ENCODE peak calls at places on chromosomes 12 and 14, in four cellular contexts. G, R, S and Q are unnamed samples.

GRCh38 chr14:104005489-104005888 is 63.2 kb upstream of the RD3L start:
- DNase-seq in G (no peak), R (no peak), S (no peak), Q (no peak)

GRCh38 chr14:39491134-39491541 is 58.9 kb upstream of the FBXO33 start:
- DNase-seq in G (no peak), R (no peak), S (peak), Q (no peak)

GRCh38 chr12:68370667-68371066 is 38.5 kb upstream of the MDM1 start:
- DNase-seq in G (no peak), R (no peak), S (no peak), Q (no peak)

GRCh38 chr12:2924019-2924418 is 33.3 kb downstream of the TULP3 start:
- DNase-seq in G (no peak), R (no peak), S (peak), Q (no peak)

GRCh38 chr14:78709795-78710569 is 539.8 kb downstream of the NRXN3 start:
- DNase-seq in G (no peak), R (no peak), S (no peak), Q (no peak)

GRCh38 chr12:126342866-126343265 is 1277.6 kb downstream of the AACS start:
- DNase-seq in G (no peak), R (no peak), S (no peak), Q (no peak)

GRCh38 chr14:32336702-32337101 is 7.6 kb downstream of the AKAP6 start:
- DNase-seq in G (no peak), R (no peak), S (no peak), Q (no peak)

GRCh38 chr12:90390947-90391346 is 564.0 kb downstream of the CCER1 start:
- DNase-seq in G (no peak), R (no peak), S (no peak), Q (no peak)

GRCh38 chr12:129681151-129681550 is 222.7 kb downstream of the TMEM132D start:
- DNase-seq in G (no peak), R (no peak), S (no peak), Q (no peak)

GRCh38 chr14:75960219-75960618 is 21.6 kb downstream of the TGFB3 start:
- DNase-seq in G (no peak), R (no peak), S (no peak), Q (no peak)

GRCh38 chr12:131202592-131203378 is 249.1 kb downstream of the ADGRD1 start:
- DNase-seq in G (no peak), R (no peak), S (no peak), Q (no peak)

GRCh38 chr12:1912580-1913376 is 5.7 kb downstream of the CACNA2D4 start:
- DNase-seq in G (no peak), R (no peak), S (no peak), Q (no peak)

GRCh38 chr12:94649349-94650142 is 811 bp downstream of the TMCC3 start:
- DNase-seq in G (peak), R (peak), S (peak), Q (no peak)

GRCh38 chr12:45731376-45731775 is 1.9 kb downstream of the ARID2 start:
- DNase-seq in G (no peak), R (no peak), S (no peak), Q (no peak)

GRCh38 chr12:122205590-122205925 is 2.0 kb downstream of the B3GNT4 start:
- DNase-seq in G (no peak), R (no peak), S (no peak), Q (no peak)

GRCh38 chr12:105369014-105369413 is 38.5 kb downstream of the C12orf75 start:
- DNase-seq in G (no peak), R (no peak), S (peak), Q (no peak)

GRCh38 chr14:36454599-36455240 is 65.3 kb downstream of the NKX2-1 start:
- DNase-seq in G (no peak), R (no peak), S (no peak), Q (no peak)

GRCh38 chr12:105190530-105190929 is 45.4 kb downstream of the APPL2 start:
- DNase-seq in G (no peak), R (no peak), S (no peak), Q (no peak)

GRCh38 chr12:93242154-93242958 is 135.4 kb upstream of the NUDT4 start:
- DNase-seq in G (no peak), R (no peak), S (no peak), Q (no peak)

GRCh38 chr12:51527872-51528271 is 63.2 kb upstream of the SCN8A start:
- DNase-seq in G (no peak), R (no peak), S (no peak), Q (no peak)

GRCh38 chr12:70309348-70309747 is 56.7 kb upstream of the KCNMB4 start:
- DNase-seq in G (no peak), R (no peak), S (no peak), Q (no peak)

GRCh38 chr14:60485057-60485599 is 735 bp downstream of the C14orf39 start:
- DNase-seq in G (no peak), R (no peak), S (no peak), Q (no peak)

GRCh38 chr14:53306926-53307325 is 153.8 kb upstream of the DDHD1 start:
- DNase-seq in G (no peak), R (peak), S (peak), Q (no peak)

GRCh38 chr12:47766496-47767196 is 6.4 kb upstream of the SLC48A1 start:
- DNase-seq in G (no peak), R (no peak), S (no peak), Q (no peak)

GRCh38 chr12:32273063-32273521 is 126.3 kb upstream of the FGD4 start:
- DNase-seq in G (no peak), R (no peak), S (peak), Q (no peak)

GRCh38 chr12:27751386-27752047 is 28.5 kb upstream of the KLHL42 start:
- DNase-seq in G (peak), R (no peak), S (no peak), Q (peak)

GRCh38 chr12:123523518-123523917 is 10.0 kb downstream of the RILPL1 start:
- DNase-seq in G (no peak), R (no peak), S (no peak), Q (no peak)

GRCh38 chr12:123516221-123516780 is 17.2 kb downstream of the RILPL1 start:
- DNase-seq in G (no peak), R (no peak), S (peak), Q (no peak)

GRCh38 chr12:123520567-123521474 is 12.7 kb downstream of the RILPL1 start:
- DNase-seq in G (no peak), R (no peak), S (no peak), Q (no peak)

GRCh38 chr12:123522164-123522563 is 11.4 kb downstream of the RILPL1 start:
- DNase-seq in G (no peak), R (no peak), S (no peak), Q (no peak)

DNA sequence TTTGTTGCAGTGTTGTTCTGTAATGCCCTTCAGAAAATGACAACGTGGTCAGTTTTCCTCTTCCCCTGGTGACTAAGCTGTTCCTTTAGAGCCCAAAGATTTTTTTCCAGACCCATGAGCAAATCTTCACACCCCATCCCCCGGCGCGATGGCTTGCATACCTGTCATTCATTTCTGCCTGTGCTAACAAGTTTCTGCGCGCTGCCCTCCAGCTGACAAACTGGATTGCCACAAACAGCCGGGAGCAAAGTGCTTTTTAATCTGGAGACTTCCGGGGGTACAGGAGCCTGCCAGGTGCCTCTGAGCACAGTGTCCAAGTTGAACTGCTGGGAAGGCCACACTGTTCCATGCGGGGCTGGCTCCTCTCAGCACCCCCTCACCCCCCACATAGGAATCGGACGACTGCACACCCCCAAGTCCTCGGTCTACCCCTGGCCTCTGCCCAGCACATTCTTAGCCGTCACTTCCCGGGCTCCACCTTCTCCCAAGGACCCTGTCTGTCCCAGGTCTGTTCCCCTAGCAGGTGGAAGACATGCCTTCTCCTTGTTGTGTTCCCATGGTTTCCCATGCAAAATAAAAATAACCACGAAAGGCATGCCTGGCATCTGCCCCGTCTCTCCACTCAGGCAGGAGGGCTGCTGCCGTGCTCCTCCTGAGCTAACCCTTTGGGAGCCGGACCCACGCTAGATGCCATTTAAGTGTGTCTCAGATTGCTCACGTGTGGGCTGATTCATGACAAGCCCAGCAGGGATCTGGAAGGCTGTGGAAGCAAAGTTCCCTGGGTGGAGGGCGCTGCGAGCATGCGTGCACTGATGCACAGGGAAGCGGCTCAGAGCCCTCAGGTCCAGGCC is 14.1 kb downstream of the RILPL1 start:
- DNase-seq in G (peak), R (no peak), S (peak), Q (peak)
- H3K27ac ChIP-seq in G (peak), R (peak), S (peak), Q (peak)

GRCh38 chr14:54728700-54729527 is 162.0 kb downstream of the SAMD4A start:
- DNase-seq in G (no peak), R (no peak), S (no peak), Q (no peak)

GRCh38 chr14:54730156-54730961 is 163.4 kb downstream of the SAMD4A start:
- DNase-seq in G (no peak), R (no peak), S (peak), Q (no peak)

GRCh38 chr14:54725998-54726397 is 159.1 kb downstream of the SAMD4A start:
- DNase-seq in G (no peak), R (no peak), S (no peak), Q (no peak)

GRCh38 chr14:54724772-54725325 is 157.9 kb downstream of the SAMD4A start:
- DNase-seq in G (no peak), R (no peak), S (no peak), Q (no peak)

GRCh38 chr14:54727929-54728328 is 161.0 kb downstream of the SAMD4A start:
- DNase-seq in G (no peak), R (no peak), S (no peak), Q (no peak)
- H3K27ac ChIP-seq in G (no peak), R (no peak), S (no peak), Q (no peak)

DNA sequence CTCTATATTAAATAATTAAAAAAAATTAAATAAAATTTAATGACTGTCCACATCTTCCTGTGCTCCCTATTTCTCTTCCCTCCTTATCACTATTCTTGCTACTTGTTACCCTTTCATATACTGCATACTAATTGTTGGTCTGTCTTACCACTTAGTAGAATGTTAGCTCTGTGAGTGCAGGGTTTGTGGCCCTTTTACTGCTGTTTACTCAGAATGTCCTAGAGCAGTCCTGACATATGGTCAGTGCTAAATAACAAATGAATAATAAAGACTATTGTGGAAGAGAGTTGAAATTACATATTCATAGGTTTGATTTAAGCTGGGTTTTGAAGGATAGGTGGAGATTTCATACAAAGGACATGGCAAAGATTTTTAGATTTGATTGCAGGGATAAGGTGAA is 24.5 kb downstream of the KTN1 start:
- DNase-seq in G (no peak), R (no peak), S (no peak), Q (no peak)
- H3K27ac ChIP-seq in G (no peak), R (no peak), S (no peak), Q (no peak)

GRCh38 chr14:33938131-33938949 is 12.5 kb downstream of the EGLN3 start:
- DNase-seq in G (peak), R (peak), S (no peak), Q (peak)
- H3K27ac ChIP-seq in G (peak), R (peak), S (no peak), Q (peak)

GRCh38 chr12:92188517-92189188 is 43.0 kb upstream of the BTG1 start:
- DNase-seq in G (no peak), R (no peak), S (no peak), Q (no peak)

GRCh38 chr12:92183575-92183974 is 37.9 kb upstream of the BTG1 start:
- DNase-seq in G (no peak), R (no peak), S (no peak), Q (no peak)

GRCh38 chr12:92186038-92186470 is 40.4 kb upstream of the BTG1 start:
- DNase-seq in G (no peak), R (no peak), S (no peak), Q (no peak)

GRCh38 chr12:92185052-92185451 is 39.4 kb upstream of the BTG1 start:
- DNase-seq in G (no peak), R (no peak), S (no peak), Q (no peak)
- H3K27ac ChIP-seq in G (no peak), R (no peak), S (no peak), Q (no peak)